ENCODE peak calls at places on chromosomes 11 and 22, in six cellular contexts. J is non-pigmented ciliary epithelial cell; H is Jurkat, Clone E6-1; B is AG10803; X is germinal center; A is stimulated activated CD4-positive, alpha-beta T cell treated with anti-CD3 and anti-CD28 coated beads, Interleukin-1b, Interleukin-23, amount 100 ng/mL, for 48 hours. N is an unnamed sample.

GRCh38 chr11:71213696-71214552 is 38.5 kb downstream of the SHANK2 start:
- DNase-seq in J (no peak), H (no peak), B (no peak), X (no peak), A (no peak), N (no peak)

GRCh38 chr11:130131957-130132850 is 27.4 kb upstream of the ST14 start:
- DNase-seq in J (no peak), H (peak), B (peak), X (peak), A (peak), N (peak)

GRCh38 chr11:36711104-36711825 is 113.2 kb upstream of the RAG2 start:
- DNase-seq in J (no peak), H (no peak), B (no peak), X (no peak), A (no peak), N (no peak)

GRCh38 chr22:48901324-48901723 is 926.3 kb downstream of the BRD1 start:
- DNase-seq in J (no peak), H (no peak), B (no peak), X (no peak), A (no peak), N (no peak)

GRCh38 chr22:23458663-23459541 is 121.2 kb downstream of the IGLL1 start:
- DNase-seq in J (no peak), H (no peak), B (no peak), X (no peak), A (no peak), N (no peak)

GRCh38 chr11:118618991-118619375 is 11.6 kb downstream of the PHLDB1 start:
- DNase-seq in J (no peak), H (no peak), B (peak), X (no peak), A (no peak), N (peak)

GRCh38 chr22:20146777-20147176 is 4.1 kb downstream of the CCDC188 start:
- DNase-seq in J (no peak), H (no peak), B (no peak), X (no peak), A (no peak), N (no peak)

GRCh38 chr11:28017816-28018215 is 90.1 kb downstream of the KIF18A start:
- DNase-seq in J (peak), H (no peak), B (peak), X (no peak), A (no peak), N (peak)

GRCh38 chr11:123654566-123655081 is at the start of gene SCN3B:
- DNase-seq in J (peak), H (peak), B (peak), X (peak), A (peak), N (peak)

GRCh38 chr11:12087075-12087775 is 23.2 kb upstream of the MICAL2 start:
- DNase-seq in J (no peak), H (peak), B (peak), X (no peak), A (peak), N (peak)